ENCODE peak calls at places on chromosomes 5 and 9, in seven cellular contexts. W, S, C, B, D, N and J are unnamed samples.

GRCh38 chr9:80074439-80074838 is 502.7 kb downstream of the TLE4 start:
- DNase-seq in W (peak), N (no peak), D (no peak), S (no peak), B (peak), C (no peak), J (no peak)

GRCh38 chr5:67350185-67350584 is 153.6 kb upstream of the CD180 start:
- DNase-seq in N (no peak), D (no peak), W (no peak), S (no peak), C (peak), B (no peak), J (no peak)

GRCh38 chr9:79812507-79813261 is 240.9 kb downstream of the TLE4 start:
- DNase-seq in B (no peak), C (no peak), N (no peak), D (peak), W (peak), S (no peak), J (no peak)

GRCh38 chr9:17134843-17135577 is at the start of gene CNTLN:
- DNase-seq in B (peak), W (peak), N (peak), D (peak), S (peak), C (peak), J (peak)

GRCh38 chr9:34759432-34760134 is 49.6 kb upstream of the CCL21 start:
- DNase-seq in C (no peak), W (no peak), N (no peak), D (no peak), B (no peak), S (no peak), J (no peak)

GRCh38 chr9:112097712-112098688 is 77.1 kb downstream of the SUSD1 start:
- DNase-seq in C (peak), N (peak), D (peak), B (peak), W (peak), S (peak), J (no peak)

GRCh38 chr5:103461223-103461622 is 101.4 kb downstream of the NUDT12 start:
- DNase-seq in S (no peak), N (peak), W (peak), B (no peak), D (no peak), C (peak), J (no peak)

GRCh38 chr5:168713051-168713450 is 133.9 kb upstream of the PANK3 start:
- DNase-seq in D (no peak), C (no peak), S (no peak), W (no peak), B (no peak), N (no peak), J (no peak)

GRCh38 chr5:110108520-110108919 is 418.8 kb downstream of the MAN2A1 start:
- DNase-seq in S (no peak), C (no peak), N (no peak), B (no peak), D (no peak), W (no peak), J (no peak)

GRCh38 chr5:61332369-61332745 is 299 bp downstream of the ZSWIM6 start:
- DNase-seq in B (peak), N (no peak), C (no peak), D (peak), S (no peak), W (no peak), J (peak)

GRCh38 chr5:97125125-97125683 is 17.2 kb downstream of the LIX1 start:
- DNase-seq in W (no peak), B (no peak), D (no peak), C (no peak), N (no peak), S (no peak), J (no peak)